ENCODE peak calls at places on chromosomes 4 and X, in nine cellular contexts. K, F, I, C, E, T, A, O and V are unnamed samples.

GRCh38 chr4:78602334-78602733 is 50.8 kb downstream of the ANXA3 start:
- DNase-seq in O (no peak), K (no peak), E (no peak), A (no peak), I (no peak), F (no peak), T (no peak), C (no peak), V (no peak)

GRCh38 chr4:19913670-19914069 is 338.0 kb upstream of the SLIT2 start:
- DNase-seq in F (no peak), I (no peak), T (no peak), O (no peak), E (no peak), C (no peak), K (no peak), A (peak; percentile 6), V (no peak)

GRCh38 chr4:108834167-108834566 is 71.3 kb upstream of the ETNPPL start:
- DNase-seq in E (peak; percentile 70), C (peak; percentile 42), T (no peak), K (no peak), I (no peak), A (peak; percentile 87), O (no peak), F (no peak), V (no peak)

GRCh38 chrX:133294126-133294525 is 76.0 kb upstream of the TFDP3 start:
- DNase-seq in A (no peak), F (no peak), K (no peak), I (no peak), C (no peak), E (no peak), O (no peak), T (no peak), V (no peak)

GRCh38 chr4:107825072-107825789 is 499 bp downstream of the SGMS2 start:
- DNase-seq in O (no peak), E (peak; percentile 68), I (peak; percentile 58), C (peak; percentile 65), T (no peak), F (peak; percentile 78), A (peak; percentile 39), K (peak; percentile 21), V (peak; percentile 79)

GRCh38 chrX:830532-830931 is 199.9 kb downstream of the SHOX start:
- DNase-seq in E (no peak), F (no peak), O (no peak), C (no peak), K (no peak), A (no peak), I (no peak), T (no peak), V (no peak)

GRCh38 chr4:97152159-97152558 is 991.1 kb downstream of the STPG2 start:
- DNase-seq in C (no peak), F (no peak), I (no peak), A (no peak), T (no peak), K (no peak), O (no peak), E (no peak), V (no peak)

GRCh38 chr4:119638359-119638758 is 9.8 kb upstream of the PDE5A start:
- DNase-seq in O (no peak), A (no peak), E (no peak), I (no peak), K (no peak), F (no peak), C (no peak), T (no peak), V (no peak)

GRCh38 chr4:138199568-138200235 is 42.4 kb downstream of the SLC7A11 start:
- DNase-seq in I (peak; percentile 59), O (no peak), K (no peak), E (peak; percentile 72), F (peak; percentile 66), A (peak; percentile 33), C (peak; percentile 32), T (no peak), V (no peak)

GRCh38 chrX:155148724-155149537 is 67.3 kb upstream of the VBP1 start:
- DNase-seq in A (peak; percentile 11), I (peak; percentile 15), K (peak; percentile 31), T (no peak), E (no peak), F (peak; percentile 21), C (peak; percentile 30), O (no peak), V (no peak)

GRCh38 chrX:141133272-141133671 is 43.7 kb downstream of the LDOC1 start:
- DNase-seq in O (no peak), E (no peak), T (no peak), I (no peak), K (no peak), C (no peak), A (no peak), F (no peak), V (no peak)

GRCh38 chr4:69057620-69058409 is 38.5 kb upstream of the UGT2B7 start:
- DNase-seq in K (no peak), A (peak; percentile 25), I (no peak), E (no peak), C (peak; percentile 48), O (no peak), F (peak; percentile 28), T (no peak), V (no peak)

GRCh38 chrX:82230013-82230412 is 1028.1 kb downstream of the SH3BGRL start:
- DNase-seq in C (no peak), T (no peak), A (no peak), O (no peak), E (no peak), F (no peak), K (no peak), I (no peak), V (no peak)

DNA sequence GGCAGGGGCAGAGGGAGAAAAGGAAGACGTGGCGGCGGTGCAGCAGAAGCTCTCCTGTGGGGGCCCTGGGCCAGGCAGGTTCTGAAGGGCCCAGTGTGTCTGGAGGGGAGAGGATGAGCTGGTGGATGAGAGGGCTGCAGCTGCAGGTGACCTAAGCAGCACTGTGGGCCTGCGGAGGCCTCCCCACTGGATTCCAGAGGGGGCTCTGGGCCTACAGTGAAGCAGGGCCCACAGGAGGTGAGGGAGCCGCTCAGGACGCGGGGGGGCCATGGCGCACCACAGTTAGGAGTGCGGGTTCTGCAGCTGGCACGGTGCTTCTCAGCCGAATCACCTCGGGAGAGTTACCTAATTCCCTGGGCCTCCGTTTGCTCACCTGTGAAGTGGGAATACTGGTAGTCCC is 10.5 kb downstream of the ABLIM2 start:
- DNase-seq in E (no peak), T (no peak), I (no peak), F (no peak), C (no peak), O (no peak), K (no peak), A (no peak), V (no peak)
- H3K4me1 ChIP-seq in E (no peaks in the 10 kb centered on the region), T (peaks cover 5% of the 10 kb centered on the region), I (no peaks in the 10 kb centered on the region), F (peaks cover 24% of the 10 kb centered on the region), C (peaks cover 19% of the 10 kb centered on the region), O (no peaks in the 10 kb centered on the region), K (peaks cover 24% of the 10 kb centered on the region), A (no peaks in the 10 kb centered on the region), V (peaks cover 8% of the 10 kb centered on the region)

DNA sequence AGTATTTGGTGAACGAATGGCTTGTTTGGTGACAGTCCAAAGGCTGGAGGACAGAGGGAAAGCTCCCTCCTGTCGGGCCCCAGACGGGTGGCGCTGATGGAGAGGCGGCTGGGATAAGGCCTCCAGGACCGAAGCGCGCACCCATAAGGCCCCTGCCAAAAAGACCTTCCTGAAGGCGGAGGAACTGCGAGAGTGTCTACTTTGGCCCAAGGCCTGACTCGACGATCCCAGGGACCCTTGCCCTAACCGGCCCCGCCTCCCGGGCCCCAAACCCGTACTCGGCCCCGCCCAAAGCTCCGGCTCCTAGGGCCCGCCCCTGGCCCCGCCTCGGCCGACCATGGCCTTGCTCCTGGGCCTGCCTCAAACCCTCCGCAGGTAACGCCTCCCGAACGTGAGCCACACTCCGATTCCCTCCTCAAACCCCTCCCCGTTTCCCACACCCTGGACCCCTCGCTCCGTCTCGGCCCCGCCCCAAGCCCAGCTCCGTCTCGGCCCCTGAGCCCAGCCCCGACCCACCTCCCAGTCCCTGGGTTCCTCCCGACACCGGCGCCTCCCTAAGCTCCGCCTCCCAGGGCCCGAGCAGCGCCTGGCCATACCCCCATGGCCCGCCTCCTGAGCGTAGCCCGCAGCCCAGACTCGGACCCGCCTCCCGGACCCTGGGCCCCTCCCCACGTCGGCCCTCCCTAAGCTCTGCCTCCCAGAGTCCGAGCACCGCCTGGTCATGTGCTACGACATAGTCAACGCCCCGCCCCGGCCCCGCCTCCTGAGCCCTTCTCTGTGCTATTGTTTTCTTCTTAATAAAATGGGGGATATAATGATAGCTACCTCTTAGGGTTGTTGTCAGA is 90.0 kb upstream of the DRD5 start:
- DNase-seq in C (peak; percentile 96), F (peak; percentile 96), O (peak; percentile 87), T (peak; percentile 98), I (peak; percentile 98), K (peak; percentile 96), E (peak; percentile 94), A (peak; percentile 6), V (peak; percentile 98)
- H3K4me1 ChIP-seq in C (no peaks in the 10 kb centered on the region), F (peaks cover 13% of the 10 kb centered on the region), O (no peaks in the 10 kb centered on the region), T (no peaks in the 10 kb centered on the region), I (no peaks in the 10 kb centered on the region), K (no peaks in the 10 kb centered on the region), E (no peaks in the 10 kb centered on the region), A (no peaks in the 10 kb centered on the region), V (peaks cover 8% of the 10 kb centered on the region)

DNA sequence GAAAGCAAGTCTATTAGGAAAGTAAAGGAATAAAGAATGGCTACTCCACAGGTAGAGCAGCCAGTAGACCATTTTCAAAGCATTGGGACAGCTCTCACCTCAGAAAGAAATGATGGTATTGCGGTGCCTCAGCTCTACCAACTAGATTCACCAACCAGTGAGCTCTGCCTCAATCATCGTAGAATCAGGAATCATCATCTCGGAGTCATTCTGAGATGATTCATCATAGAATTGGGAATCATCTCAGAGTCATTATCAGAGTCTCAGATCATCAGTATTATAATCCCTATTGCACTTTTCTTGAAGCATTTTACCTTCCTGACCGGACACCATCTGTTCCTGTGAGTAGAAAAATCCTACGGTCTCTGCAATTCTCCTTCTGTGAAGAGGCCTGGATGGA is 17.5 kb upstream of the SAT1 start:
- DNase-seq in A (peak; percentile 18), T (no peak), I (no peak), O (no peak), E (no peak), K (no peak), F (no peak), C (no peak), V (no peak)
- H3K4me1 ChIP-seq in A (no peaks in the 10 kb centered on the region), T (no peaks in the 10 kb centered on the region), I (no peaks in the 10 kb centered on the region), O (no peaks in the 10 kb centered on the region), E (no peaks in the 10 kb centered on the region), K (no peaks in the 10 kb centered on the region), F (no peaks in the 10 kb centered on the region), C (no peaks in the 10 kb centered on the region), V (no peaks in the 10 kb centered on the region)

DNA sequence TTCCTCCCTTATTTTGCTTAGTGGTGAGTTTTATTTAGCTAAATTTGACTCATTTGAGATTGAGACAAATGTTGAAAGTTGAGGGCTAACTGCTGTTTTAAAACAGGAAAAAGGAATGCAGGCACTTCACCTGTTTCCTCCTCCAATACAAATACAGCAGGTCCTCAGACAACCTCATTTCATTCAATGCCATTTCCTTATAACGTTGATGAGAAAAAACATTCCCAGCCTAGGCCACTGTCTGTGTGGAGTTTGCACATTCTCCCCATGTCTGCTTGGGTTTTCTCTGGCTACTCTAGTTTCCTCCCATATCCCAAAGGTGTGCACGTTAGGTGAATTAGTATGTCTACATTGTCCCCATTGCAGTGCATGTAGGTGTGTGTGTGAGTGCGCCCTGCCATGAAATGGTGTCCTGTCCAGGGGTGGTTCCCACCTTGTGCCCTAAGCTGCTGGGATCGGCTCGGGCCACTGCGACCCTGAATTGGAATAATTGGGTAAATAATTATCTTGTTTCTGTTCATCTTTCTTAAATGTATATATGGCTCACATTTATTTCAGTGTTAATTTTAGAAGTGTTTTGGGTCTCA is 21.9 kb downstream of the SMAD1 start:
- DNase-seq in F (no peak), A (no peak), O (no peak), K (no peak), I (no peak), T (no peak), E (no peak), C (no peak), V (no peak)
- H3K4me1 ChIP-seq in F (peaks cover 63% of the 10 kb centered on the region), A (no peaks in the 10 kb centered on the region), O (no peaks in the 10 kb centered on the region), K (peaks cover 20% of the 10 kb centered on the region), I (peaks cover 23% of the 10 kb centered on the region), T (no peaks in the 10 kb centered on the region), E (peaks cover 20% of the 10 kb centered on the region), C (peaks cover 40% of the 10 kb centered on the region), V (peaks cover 33% of the 10 kb centered on the region)

GRCh38 chrX:13009844-13010243 is 34.6 kb downstream of the FAM9C start:
- DNase-seq in K (no peak), F (no peak), E (no peak), C (no peak), I (no peak), T (no peak), A (peak; percentile 48), O (no peak), V (no peak)
- H3K4me1 ChIP-seq in K (peaks cover 29% of the 10 kb centered on the region), F (peaks cover 45% of the 10 kb centered on the region), E (peaks cover 22% of the 10 kb centered on the region), C (no peaks in the 10 kb centered on the region), I (peaks cover 20% of the 10 kb centered on the region), T (no peaks in the 10 kb centered on the region), A (peaks cover 7% of the 10 kb centered on the region), O (no peaks in the 10 kb centered on the region), V (peaks cover 23% of the 10 kb centered on the region)